ENCODE peak calls at places on chromosomes 7 and 10, in seven cellular contexts. K, I, U, G, Y, X and P are unnamed samples.
A peak's percentile ranks its signal among the peaks of the same experiment; 100 is the strongest.

GRCh38 chr10:103658049-103658577 is 164.6 kb downstream of the NEURL1 start:
- DNase-seq in G (no peak), Y (no peak), X (no peak), K (no peak), I (no peak), U (no peak), P (no peak)

GRCh38 chr7:132755538-132756481 is 179.5 kb upstream of the PLXNA4 start:
- DNase-seq in X (no peak), G (no peak), I (no peak), K (no peak), Y (no peak), U (no peak), P (no peak)

GRCh38 chr10:47311193-47311899 is 10.9 kb upstream of the GDF2 start:
- DNase-seq in Y (no peak), G (peak; percentile 60), U (no peak), X (no peak), I (no peak), K (no peak), P (no peak)

GRCh38 chr7:131267631-131268030 is 60.0 kb upstream of the MKLN1 start:
- DNase-seq in U (no peak), G (no peak), X (no peak), K (no peak), Y (no peak), I (no peak), P (no peak)

GRCh38 chr10:69068549-69068948 is 19.4 kb upstream of the SRGN start:
- DNase-seq in I (no peak), Y (no peak), G (no peak), U (no peak), K (no peak), X (no peak), P (no peak)

GRCh38 chr10:80713398-80713928 is 175.8 kb downstream of the SH2D4B start:
- DNase-seq in G (no peak), I (no peak), U (no peak), X (no peak), K (no peak), Y (no peak), P (no peak)

GRCh38 chr10:19683326-19683725 is 132.9 kb upstream of the PLXDC2 start:
- DNase-seq in G (no peak), K (peak; percentile 29), X (no peak), U (no peak), Y (no peak), I (peak; percentile 37), P (no peak)

GRCh38 chr7:75621124-75621523 is 117.6 kb downstream of the HIP1 start:
- DNase-seq in I (no peak), Y (no peak), K (no peak), X (no peak), U (no peak), G (no peak), P (no peak)

GRCh38 chr10:132577350-132578005 is 39.9 kb downstream of the INPP5A start:
- DNase-seq in G (no peak), K (peak; percentile 63), X (no peak), Y (peak; percentile 48), I (no peak), U (no peak), P (no peak)

GRCh38 chr10:123144697-123145541 is 3.0 kb upstream of the HMX2 start:
- DNase-seq in U (no peak), K (no peak), G (no peak), I (no peak), X (no peak), Y (no peak), P (no peak)

GRCh38 chr10:132363921-132364593 is 32.1 kb downstream of the LRRC27 start:
- DNase-seq in I (no peak), X (no peak), K (peak; percentile 21), Y (no peak), G (no peak), U (no peak), P (peak; percentile 52)

GRCh38 chr10:43093423-43094090 is 16.7 kb downstream of the RET start:
- DNase-seq in G (no peak), K (peak; percentile 55), X (no peak), U (no peak), Y (no peak), I (peak; percentile 6), P (no peak)

GRCh38 chr7:70460562-70460961 is 671.4 kb upstream of the GALNT17 start:
- DNase-seq in Y (no peak), I (no peak), U (no peak), X (no peak), K (no peak), G (no peak), P (no peak)

GRCh38 chr7:22801907-22802306 is 20.7 kb downstream of the TOMM7 start:
- DNase-seq in I (no peak), Y (no peak), K (no peak), X (no peak), U (no peak), G (no peak), P (no peak)

GRCh38 chr10:77794256-77795142 is 132.1 kb downstream of the DLG5 start:
- DNase-seq in G (no peak), X (no peak), U (no peak), I (no peak), Y (no peak), K (no peak), P (peak; percentile 33)

GRCh38 chr7:121048195-121048594 is 59.7 kb downstream of the CPED1 start:
- DNase-seq in G (no peak), X (no peak), Y (no peak), K (no peak), I (no peak), U (no peak), P (no peak)

GRCh38 chr10:43689618-43689954 is 40.9 kb upstream of the ZNF32 start:
- DNase-seq in Y (peak; percentile 78), X (no peak), G (peak; percentile 44), U (peak; percentile 52), K (peak; percentile 20), I (no peak), P (peak; percentile 80)

GRCh38 chr7:39217752-39218151 is 240.0 kb downstream of the POU6F2 start:
- DNase-seq in Y (no peak), K (no peak), U (no peak), G (no peak), I (no peak), X (no peak), P (no peak)

GRCh38 chr10:61900829-61901783 is at the start of gene ARID5B:
- DNase-seq in G (peak; percentile 60), X (no peak), K (peak; percentile 73), I (peak; percentile 72), Y (no peak), U (peak; percentile 21), P (no peak)

DNA sequence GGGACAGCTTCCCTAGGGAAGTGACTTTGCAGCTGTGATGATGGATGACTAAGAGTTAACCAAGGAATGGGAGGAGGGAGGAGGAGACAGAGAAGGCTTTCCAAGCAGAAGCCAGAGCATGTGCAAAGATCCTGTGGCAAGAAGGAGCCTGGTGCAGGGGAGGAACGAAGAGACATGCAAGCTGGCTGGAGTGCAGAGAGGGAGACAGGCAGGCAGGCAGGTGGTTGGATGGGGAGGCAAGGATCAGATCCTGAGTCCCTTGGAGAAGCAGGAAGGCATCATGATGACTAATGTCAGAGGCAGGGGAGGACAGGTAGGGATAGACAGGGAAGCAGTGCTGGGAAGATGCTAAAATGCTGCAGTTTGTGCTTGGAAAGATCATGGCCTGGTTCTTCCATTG is 148.8 kb downstream of the PFKFB3 start:
- DNase-seq in Y (no peak), X (no peak), I (no peak), K (no peak), G (no peak), U (no peak), P (no peak)
- H3K4me1 ChIP-seq in Y (no peaks in the 10 kb centered on the region), X (peaks cover 2% of the 10 kb centered on the region), I (peaks cover 5% of the 10 kb centered on the region), K (peaks cover 4% of the 10 kb centered on the region), G (peaks cover 27% of the 10 kb centered on the region), U (peaks cover 17% of the 10 kb centered on the region), P (peaks cover 26% of the 10 kb centered on the region)

GRCh38 chr10:59670269-59670668 is 39.4 kb downstream of the SLC16A9 start:
- DNase-seq in X (no peak), Y (no peak), U (no peak), G (no peak), K (no peak), I (no peak), P (no peak)

GRCh38 chr10:59677253-59677831 is 32.3 kb downstream of the SLC16A9 start:
- DNase-seq in G (no peak), I (no peak), X (no peak), K (no peak), Y (no peak), U (no peak), P (no peak)

GRCh38 chr10:59675812-59676211 is 33.8 kb downstream of the SLC16A9 start:
- DNase-seq in K (peak; percentile 14), Y (no peak), X (no peak), G (no peak), I (no peak), U (no peak), P (no peak)

GRCh38 chr10:59672150-59672875 is 37.3 kb downstream of the SLC16A9 start:
- DNase-seq in X (no peak), G (no peak), I (no peak), U (no peak), K (no peak), Y (no peak), P (no peak)

GRCh38 chr10:59674211-59674836 is 35.3 kb downstream of the SLC16A9 start:
- DNase-seq in U (no peak), K (no peak), G (no peak), X (no peak), I (peak; percentile 18), Y (no peak), P (no peak)
- H3K27ac ChIP-seq in U (no peak overlapping the region), K (no peak overlapping the region), G (no peak overlapping the region), X (no peak overlapping the region), I (no peak overlapping the region), Y (no peak overlapping the region), P (no peak overlapping the region)

GRCh38 chr7:139679731-139680594 is 97.8 kb downstream of the HIPK2 start:
- DNase-seq in U (no peak), I (peak; percentile 86), X (no peak), K (no peak), Y (no peak), G (no peak), P (no peak)

GRCh38 chr7:139681812-139682135 is 96.0 kb downstream of the HIPK2 start:
- DNase-seq in Y (no peak), G (no peak), U (no peak), X (no peak), I (no peak), K (no peak), P (no peak)

GRCh38 chr7:139680676-139681462 is 96.9 kb downstream of the HIPK2 start:
- DNase-seq in K (peak; percentile 85), X (no peak), U (no peak), G (peak; percentile 54), Y (peak; percentile 68), I (peak; percentile 99), P (peak; percentile 73)

GRCh38 chr7:139682136-139683013 is 95.4 kb downstream of the HIPK2 start:
- DNase-seq in U (no peak), I (peak; percentile 92), X (no peak), G (no peak), K (peak; percentile 64), Y (no peak), P (no peak)

DNA sequence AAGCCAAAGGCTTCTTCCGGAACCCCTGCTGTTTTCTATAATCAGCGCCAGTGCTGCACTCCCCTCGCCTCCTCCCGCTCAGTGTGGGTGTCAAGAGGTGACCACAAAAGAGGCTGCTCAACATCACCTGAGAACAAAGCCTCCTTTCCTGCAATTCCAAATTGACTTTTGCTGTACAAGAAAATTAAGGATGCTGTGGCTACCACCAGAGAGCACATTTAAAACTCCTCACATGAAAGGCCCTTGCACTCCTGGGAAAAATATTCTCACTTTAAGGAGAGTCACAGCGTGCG is 96.4 kb downstream of the HIPK2 start:
- DNase-seq in G (no peak), U (no peak), X (no peak), K (no peak), Y (no peak), I (no peak), P (no peak)
- H3K4me1 ChIP-seq in G (peaks cover 31% of the 10 kb centered on the region), U (peaks cover 35% of the 10 kb centered on the region), X (peaks cover 3% of the 10 kb centered on the region), K (peaks cover 48% of the 10 kb centered on the region), Y (peaks cover 60% of the 10 kb centered on the region), I (peaks cover 37% of the 10 kb centered on the region), P (peaks cover 46% of the 10 kb centered on the region)

GRCh38 chr7:101714097-101714496 is 85.0 kb upstream of the MYL10 start:
- DNase-seq in X (no peak), G (no peak), Y (no peak), I (no peak), U (no peak), K (no peak), P (no peak)
- H3K27ac ChIP-seq in X (no peak overlapping the region), G (no peak overlapping the region), Y (no peak overlapping the region), I (no peak overlapping the region), U (no peak overlapping the region), K (no peak overlapping the region), P (no peak overlapping the region)